ENCODE peak calls at places on chromosome 7, in six cellular contexts. V is esophagus squamous epithelium, Z is RWPE1, U is AG09309, X is upper lobe of right lung, M is HFF-Myc. Y is an unnamed sample.

GRCh38 chr7:47536705-47537611 is 45.0 kb downstream of the TNS3 start:
- DNase-seq in V (no peak), Z (peak; percentile 67), U (peak; percentile 57), X (peak; percentile 81), M (no peak), Y (peak; percentile 50)

GRCh38 chr7:5237286-5237685 is 45.5 kb upstream of the SLC29A4 start:
- DNase-seq in V (no peak), Z (no peak), U (no peak), X (peak; percentile 76), M (no peak), Y (peak; percentile 20)

GRCh38 chr7:9498303-9498702 is 1064.9 kb downstream of the NXPH1 start:
- DNase-seq in V (no peak), Z (no peak), U (no peak), X (no peak), M (no peak), Y (no peak)

GRCh38 chr7:124552217-124552616 is 213.4 kb downstream of the GPR37 start:
- DNase-seq in V (no peak), Z (no peak), U (no peak), X (no peak), M (no peak), Y (no peak)

GRCh38 chr7:7895754-7896153 is 72.8 kb upstream of the GLCCI1 start:
- DNase-seq in V (no peak), Z (no peak), U (no peak), X (no peak), M (no peak), Y (no peak)

GRCh38 chr7:49791089-49791741 is 17.8 kb downstream of the VWC2 start:
- DNase-seq in V (no peak), Z (peak; percentile 17), U (no peak), X (no peak), M (no peak), Y (no peak)

GRCh38 chr7:106623846-106624245 is 37.1 kb downstream of the CCDC71L start:
- DNase-seq in V (no peak), Z (peak; percentile 45), U (peak; percentile 80), X (no peak), M (no peak), Y (peak; percentile 93)

GRCh38 chr7:17434841-17435692 is 136.6 kb downstream of the AHR start:
- DNase-seq in V (no peak), Z (no peak), U (peak; percentile 47), X (no peak), M (no peak), Y (peak; percentile 20)

GRCh38 chr7:121406866-121407439 is 10.8 kb upstream of the FAM3C start:
- DNase-seq in V (no peak), Z (no peak), U (no peak), X (no peak), M (no peak), Y (no peak)

GRCh38 chr7:82284936-82285519 is 158.5 kb downstream of the CACNA2D1 start:
- DNase-seq in V (no peak), Z (no peak), U (no peak), X (no peak), M (no peak), Y (no peak)

GRCh38 chr7:69123003-69123402 is 475.3 kb upstream of the AUTS2 start:
- DNase-seq in V (no peak), Z (no peak), U (no peak), X (no peak), M (no peak), Y (no peak)

GRCh38 chr7:23277359-23277989 is 21.7 kb upstream of the MALSU1 start:
- DNase-seq in V (no peak), Z (peak; percentile 64), U (no peak), X (no peak), M (peak; percentile 50), Y (peak; percentile 63)

GRCh38 chr7:24239260-24239659 is 44.7 kb upstream of the NPY start:
- DNase-seq in V (no peak), Z (no peak), U (no peak), X (no peak), M (no peak), Y (no peak)

DNA sequence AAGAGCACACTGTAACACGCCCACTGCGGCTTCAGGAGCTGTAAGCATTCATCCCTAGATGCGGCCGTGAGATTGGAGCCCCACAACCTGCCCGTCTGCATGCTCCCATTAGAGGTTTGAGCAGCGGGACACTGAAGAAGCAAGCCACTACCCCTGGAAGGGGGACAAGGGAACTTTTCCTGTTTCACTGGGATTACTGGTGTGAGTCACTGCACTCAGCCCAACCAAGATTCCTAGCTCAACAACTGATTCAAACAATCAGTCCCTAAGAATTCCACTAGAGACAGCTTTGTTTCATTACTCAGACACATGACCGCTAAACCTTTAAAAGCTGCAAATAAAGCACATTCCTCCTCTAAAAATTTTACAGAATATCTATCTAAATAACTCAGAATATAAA is 69.8 kb downstream of the ORC5 start:
- DNase-seq in V (no peak), Z (no peak), U (peak; percentile 45), X (no peak), M (peak; percentile 43), Y (peak; percentile 84)
- TF ChIP-seq CTCF in V (no peak), Z (no peak), U (no peak), X (no peak), M (no peak), Y (peak; percentile 51)

GRCh38 chr7:141973673-141974072 is at the start of gene TAS2R38:
- DNase-seq in V (no peak), Z (no peak), U (no peak), X (no peak), M (no peak), Y (no peak)

GRCh38 chr7:141976524-141977245 is 3.1 kb upstream of the TAS2R38 start:
- DNase-seq in V (no peak), Z (no peak), U (no peak), X (no peak), M (no peak), Y (no peak)

GRCh38 chr7:141978351-141978750 is 4.8 kb upstream of the TAS2R38 start:
- DNase-seq in V (no peak), Z (no peak), U (no peak), X (no peak), M (no peak), Y (no peak)

GRCh38 chr7:141975806-141976523 is 2.4 kb upstream of the TAS2R38 start:
- DNase-seq in V (no peak), Z (peak; percentile 78), U (no peak), X (peak; percentile 87), M (peak; percentile 2), Y (peak; percentile 13)

GRCh38 chr7:141974831-141975230 is 1.3 kb upstream of the TAS2R38 start:
- DNase-seq in V (no peak), Z (peak; percentile 14), U (no peak), X (no peak), M (no peak), Y (no peak)
- TF ChIP-seq CTCF in V (no peak), Z (peak; percentile 45), U (no peak), X (no peak), M (no peak), Y (peak; percentile 20)

DNA sequence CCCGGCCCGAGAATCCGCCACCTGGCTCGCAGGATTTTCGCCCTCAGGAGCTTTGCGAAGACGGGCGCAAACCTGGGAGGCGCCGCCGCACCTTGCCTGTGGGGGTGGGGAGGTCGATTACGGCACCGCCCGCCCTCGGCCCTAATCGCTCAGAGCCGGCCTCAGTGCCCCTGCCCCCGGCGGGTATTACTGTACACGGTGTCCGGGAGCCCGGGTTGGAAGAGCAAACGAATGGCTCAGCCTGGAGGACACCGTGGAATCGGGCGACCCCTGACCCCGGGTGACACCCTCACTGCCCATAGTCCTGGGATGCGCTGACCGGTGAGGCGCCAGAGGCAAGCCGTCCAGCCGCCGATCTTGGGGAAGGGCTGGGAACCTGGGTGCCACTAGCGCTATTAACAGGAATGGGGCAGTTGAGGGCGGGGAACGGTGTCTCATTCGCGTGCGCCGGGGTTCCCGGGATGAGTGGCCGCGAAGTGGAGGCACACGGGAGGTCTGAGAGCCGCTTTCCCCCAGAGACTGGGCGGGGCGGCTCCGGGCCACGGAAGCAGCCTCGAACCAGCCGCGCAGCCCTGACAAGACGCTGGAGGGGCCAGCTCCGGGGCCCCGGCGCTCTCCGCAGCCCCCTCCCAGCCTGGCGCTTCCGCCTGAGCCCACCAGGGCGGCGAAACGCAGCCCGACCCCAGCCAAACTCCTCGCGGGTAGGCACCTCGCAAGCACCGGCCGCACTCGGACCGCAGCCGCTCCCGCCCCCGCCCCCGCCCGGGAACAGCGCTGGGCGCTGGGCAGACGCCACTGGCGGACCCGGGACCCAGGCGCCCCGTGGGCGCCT is 167.5 kb downstream of the NRF1 start:
- DNase-seq in V (no peak), Z (peak; percentile 50), U (no peak), X (no peak), M (no peak), Y (no peak)
- TF ChIP-seq CTCF in V (no peak), Z (no peak), U (no peak), X (no peak), M (no peak), Y (peak; percentile 31)

DNA sequence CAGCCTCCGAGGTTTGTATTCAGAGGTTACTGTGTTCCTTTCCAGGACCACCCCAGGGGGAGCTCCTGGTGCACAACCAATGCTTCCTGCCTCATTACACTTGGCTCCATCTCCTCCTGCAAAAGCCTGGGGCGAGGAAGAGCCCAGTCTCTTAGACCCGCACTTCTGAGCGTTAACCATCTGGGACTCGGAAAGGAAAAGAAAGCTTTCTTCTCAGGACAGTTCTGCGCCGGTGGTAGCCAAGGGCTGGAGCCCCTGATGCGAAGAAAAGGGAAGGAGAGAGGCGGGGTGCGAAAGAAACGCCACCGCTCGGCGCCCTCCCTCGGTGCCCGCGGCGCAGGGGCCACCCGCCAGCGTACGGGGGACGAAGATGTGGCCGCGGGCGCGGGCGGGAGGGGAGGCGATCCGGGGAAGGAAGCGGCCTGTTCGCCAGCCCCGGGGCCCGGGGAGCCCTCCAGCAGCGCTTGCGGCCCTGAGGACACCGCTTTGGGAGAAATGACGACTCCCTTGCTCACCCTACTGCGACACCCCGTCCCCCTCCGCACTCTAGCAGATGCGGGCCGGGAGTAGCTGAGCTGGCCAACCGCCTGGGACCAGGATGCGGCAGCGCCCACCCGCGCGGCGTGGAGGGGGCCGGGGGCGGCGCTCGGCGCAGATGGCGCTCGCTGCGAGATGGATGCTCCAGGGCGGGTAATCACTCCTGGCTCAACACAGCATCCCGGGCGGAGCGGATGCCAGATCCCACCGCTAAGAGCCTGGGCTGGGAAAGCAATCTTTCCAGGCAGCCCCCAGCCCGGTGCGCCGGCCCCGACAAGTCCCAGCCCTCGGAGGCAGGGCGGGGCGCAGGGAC is 1.3 kb downstream of the NRCAM start:
- DNase-seq in V (no peak), Z (peak; percentile 17), U (no peak), X (peak; percentile 63), M (no peak), Y (no peak)
- TF ChIP-seq CTCF in V (no peak), Z (no peak), U (no peak), X (no peak), M (no peak), Y (no peak)

GRCh38 chr7:134694299-134694698 is 47.6 kb downstream of the BPGM start:
- DNase-seq in V (no peak), Z (no peak), U (no peak), X (no peak), M (no peak), Y (no peak)
- TF ChIP-seq CTCF in V (no peak), Z (peak; percentile 12), U (peak; percentile 46), X (peak; percentile 24), M (peak; percentile 61), Y (peak; percentile 73)

DNA sequence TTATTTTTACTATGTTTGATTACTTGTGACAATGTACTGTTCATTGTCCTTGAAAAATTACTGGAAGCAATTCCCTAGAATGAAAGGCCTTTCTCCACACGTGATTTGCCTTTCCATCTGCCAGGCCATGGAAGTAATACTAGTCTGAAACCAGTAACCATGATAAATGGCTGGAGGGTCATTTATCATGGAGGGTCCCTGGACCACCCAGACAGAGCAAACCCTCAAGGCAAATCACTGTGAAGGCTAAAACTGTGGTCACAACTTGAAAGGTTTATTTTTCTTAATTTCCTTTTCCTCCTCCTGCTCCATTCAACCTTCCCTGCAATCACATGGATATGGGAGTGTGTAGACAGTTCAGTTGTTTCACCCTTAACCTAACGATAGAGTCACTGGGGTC is 16.4 kb downstream of the BRAF start:
- DNase-seq in V (no peak), Z (no peak), U (no peak), X (no peak), M (no peak), Y (no peak)
- TF ChIP-seq CTCF in V (no peak), Z (no peak), U (no peak), X (no peak), M (no peak), Y (no peak)